ENCODE peak calls at places on chromosomes 4 and X, in eight cellular contexts. D is left colon; H is cardiac fibroblast; O is GM12865; Q is activated CD4-positive, alpha-beta T cell treated with anti-CD3 and anti-CD28 coated beads, Interleukin-2, amount 10 ng/mL, durations not matched to agents 7 days and 5 days; V is central memory CD8-positive, alpha-beta T cell; N is retina; L is MM.1S. I is an unnamed sample.

GRCh38 chrX:45517090-45517973 is 316.7 kb upstream of the DIPK2B start:
- DNase-seq in Q (no peak), D (no peak), V (no peak), H (peak; percentile 55), O (no peak), N (no peak), L (no peak), I (no peak)

GRCh38 chr4:40228497-40229365 is 31.9 kb downstream of the RHOH start:
- DNase-seq in Q (no peak), D (no peak), N (no peak), V (no peak), O (peak; percentile 85), H (no peak), L (peak; percentile 55), I (peak; percentile 58)

GRCh38 chr4:159297088-159297487 is 194.2 kb downstream of the RAPGEF2 start:
- DNase-seq in N (no peak), O (no peak), Q (no peak), L (no peak), D (no peak), V (no peak), H (no peak), I (no peak)

GRCh38 chr4:110005461-110006056 is 92.9 kb downstream of the EGF start:
- DNase-seq in L (peak; percentile 85), V (no peak), H (peak; percentile 84), D (no peak), Q (peak; percentile 44), N (no peak), O (peak; percentile 75), I (peak; percentile 65)

GRCh38 chr4:181566490-181566889 is 676.7 kb upstream of the TENM3 start:
- DNase-seq in H (peak; percentile 10), N (no peak), D (no peak), V (no peak), O (no peak), Q (no peak), L (no peak), I (no peak)

GRCh38 chr4:106864231-106864630 is 171.9 kb downstream of the DKK2 start:
- DNase-seq in V (no peak), Q (no peak), H (no peak), N (no peak), D (no peak), L (no peak), O (no peak), I (no peak)

GRCh38 chr4:24089831-24090531 is 200.1 kb upstream of the PPARGC1A start:
- DNase-seq in H (peak; percentile 17), D (no peak), L (no peak), O (no peak), Q (no peak), N (no peak), V (no peak), I (no peak)

GRCh38 chr4:120821986-120822385 is 100.5 kb downstream of the PRDM5 start:
- DNase-seq in D (no peak), O (no peak), Q (no peak), V (no peak), N (no peak), L (no peak), H (no peak), I (no peak)

GRCh38 chr4:84503495-84504437 is 4.7 kb upstream of the NKX6-1 start:
- DNase-seq in V (no peak), H (peak; percentile 78), O (peak; percentile 70), Q (peak; percentile 34), D (no peak), N (peak; percentile 77), L (peak; percentile 74), I (peak; percentile 66)

GRCh38 chr4:144831971-144832370 is 186.0 kb downstream of the HHIP start:
- DNase-seq in L (peak; percentile 58), H (peak; percentile 15), D (no peak), Q (no peak), V (no peak), O (peak; percentile 9), N (no peak), I (no peak)

GRCh38 chrX:121546317-121546716 is 498.9 kb downstream of the GLUD2 start:
- DNase-seq in D (no peak), Q (no peak), V (no peak), H (no peak), O (no peak), N (no peak), L (no peak), I (no peak)

GRCh38 chr4:105122334-105122733 is 24.3 kb upstream of the TET2 start:
- DNase-seq in D (no peak), O (no peak), L (no peak), N (no peak), Q (no peak), V (no peak), H (peak; percentile 38), I (no peak)

GRCh38 chr4:2423066-2423465 is 4.3 kb downstream of the CFAP99 start:
- DNase-seq in O (no peak), N (no peak), D (no peak), V (no peak), L (no peak), H (no peak), Q (no peak), I (no peak)

GRCh38 chrX:13000311-13000811 is 25.5 kb downstream of the TMSB4X start:
- DNase-seq in Q (peak; percentile 59), D (no peak), V (no peak), O (peak; percentile 82), H (no peak), L (peak; percentile 58), N (no peak), I (no peak)

GRCh38 chr4:4555916-4556315 is 14.1 kb upstream of the STX18 start:
- DNase-seq in N (no peak), V (no peak), D (no peak), O (no peak), H (peak; percentile 68), L (no peak), Q (no peak), I (no peak)

GRCh38 chr4:140637836-140638235 is 69.1 kb upstream of the UCP1 start:
- DNase-seq in L (peak; percentile 60), H (peak; percentile 37), O (peak; percentile 67), V (no peak), N (no peak), Q (peak; percentile 58), D (no peak), I (peak; percentile 64)

GRCh38 chr4:6524436-6524835 is 50.6 kb upstream of the MAN2B2 start:
- DNase-seq in L (peak; percentile 32), V (no peak), Q (no peak), O (peak; percentile 6), N (no peak), D (no peak), H (no peak), I (no peak)

GRCh38 chr4:80507507-80507906 is 172.0 kb downstream of the CFAP299 start:
- DNase-seq in H (no peak), Q (no peak), N (no peak), L (no peak), O (peak; percentile 17), V (no peak), D (no peak), I (no peak)

I was measured in GM13977.